ENCODE peak calls at places on chromosome 17, in five cellular contexts. One of them, this sample, is unnamed.

GRCh38 chr17:78747479-78747878 is 34.6 kb downstream of the CYTH1 start:
- DNase-seq in HepG2: no peak
- DNase-seq in H1: no peak
- DNase-seq in HCT116: no peak
- DNase-seq in K562: no peak
- DNase-seq in this sample: no peak

GRCh38 chr17:70070297-70071027 is 4.6 kb upstream of the KCNJ16 start:
- DNase-seq in HepG2: no peak
- DNase-seq in K562: no peak
- DNase-seq in HCT116: no peak
- DNase-seq in H1: no peak
- DNase-seq in this sample: no peak

GRCh38 chr17:44137891-44138709 is 3.6 kb upstream of the HROB start:
- DNase-seq in HCT116: peak
- DNase-seq in H1: peak
- DNase-seq in HepG2: peak
- DNase-seq in K562: peak
- DNase-seq in this sample: no peak

GRCh38 chr17:68054296-68054900 is 18.9 kb downstream of the KPNA2 start:
- DNase-seq in HepG2: no peak
- DNase-seq in K562: no peak
- DNase-seq in H1: no peak
- DNase-seq in HCT116: no peak
- DNase-seq in this sample: no peak

GRCh38 chr17:58630883-58631522 is 60.8 kb downstream of the TEX14 start:
- DNase-seq in K562: peak
- DNase-seq in H1: peak
- DNase-seq in HCT116: peak
- DNase-seq in HepG2: no peak
- DNase-seq in this sample: no peak

GRCh38 chr17:2024572-2025219 is 438 bp downstream of the RTN4RL1 start:
- DNase-seq in HCT116: no peak
- DNase-seq in H1: peak
- DNase-seq in HepG2: no peak
- DNase-seq in K562: no peak
- DNase-seq in this sample: no peak

GRCh38 chr17:8997994-8998628 is 23.2 kb upstream of the NTN1 start:
- DNase-seq in H1: peak
- DNase-seq in HCT116: peak
- DNase-seq in K562: peak
- DNase-seq in HepG2: peak
- DNase-seq in this sample: peak

GRCh38 chr17:79388556-79389295 is 222.1 kb downstream of the RBFOX3 start:
- DNase-seq in K562: peak
- DNase-seq in HepG2: peak
- DNase-seq in HCT116: peak
- DNase-seq in H1: peak
- DNase-seq in this sample: no peak

DNA sequence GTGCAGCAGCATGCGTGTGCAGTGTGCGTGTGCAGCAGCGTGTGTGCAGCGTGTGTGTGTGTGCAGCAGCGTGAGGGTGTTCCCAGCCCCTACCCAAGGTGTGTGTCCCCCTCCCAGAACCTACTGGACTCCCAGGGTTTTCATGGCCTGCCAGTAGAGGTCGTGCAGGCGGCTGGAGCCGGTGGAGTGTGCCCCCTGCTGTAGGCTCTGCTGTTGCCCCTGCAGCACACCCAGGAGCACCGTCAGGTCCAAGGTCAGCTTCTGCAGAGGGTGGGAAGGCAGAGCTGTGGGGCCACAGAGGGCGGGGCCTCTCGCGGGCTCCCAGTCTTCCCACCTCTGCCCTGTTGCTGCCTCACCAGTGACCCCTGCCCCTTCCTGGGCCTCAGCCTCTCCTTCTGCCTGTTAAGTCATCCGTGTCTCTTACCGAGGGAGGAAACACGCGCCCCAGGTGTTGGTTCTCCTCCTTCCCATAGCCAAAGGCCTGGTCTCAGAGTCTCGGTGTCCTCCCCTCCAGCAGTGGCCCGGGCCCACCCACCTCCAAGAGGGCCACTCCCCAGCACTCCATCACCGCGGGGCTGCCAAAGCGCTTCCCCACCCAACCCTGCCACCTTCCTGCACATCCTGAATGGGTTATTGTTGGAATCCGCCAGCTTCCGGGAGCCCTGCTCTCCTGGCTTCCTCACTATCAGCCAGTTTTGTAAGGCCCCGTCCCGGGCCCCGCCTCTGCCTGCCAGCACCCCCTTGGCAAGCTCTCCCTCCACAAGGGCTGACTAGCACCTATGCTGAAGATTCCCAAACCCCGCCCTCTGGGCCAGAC is 14.8 kb downstream of the MYBBP1A start:
- DNase-seq in K562: no peak
- DNase-seq in H1: no peak
- DNase-seq in HepG2: peak
- DNase-seq in HCT116: no peak
- DNase-seq in this sample: no peak
- TF ChIP-seq CTCF in K562: peak
- TF ChIP-seq CTCF in H1: peak
- TF ChIP-seq CTCF in HepG2: peak
- TF ChIP-seq CTCF in HCT116: peak
- TF ChIP-seq CTCF in this sample: peak

GRCh38 chr17:49836111-49837030 is 11.5 kb downstream of the TAC4 start:
- DNase-seq in K562: no peak
- DNase-seq in H1: no peak
- DNase-seq in HCT116: no peak
- DNase-seq in HepG2: peak
- DNase-seq in this sample: no peak
- TF ChIP-seq ZNF274 in K562: no peak
- TF ChIP-seq ZNF274 in H1: no peak
- TF ChIP-seq ZNF274 in HCT116: no peak
- TF ChIP-seq ZNF274 in HepG2: no peak
- TF ChIP-seq ZNF274 in this sample: no peak

GRCh38 chr17:37518816-37519215 is 29.1 kb downstream of the DUSP14 start:
- DNase-seq in H1: no peak
- DNase-seq in HepG2: no peak
- DNase-seq in K562: no peak
- DNase-seq in HCT116: no peak
- DNase-seq in this sample: no peak
- TF ChIP-seq CTCF in H1: no peak
- TF ChIP-seq CTCF in HepG2: no peak
- TF ChIP-seq CTCF in K562: no peak
- TF ChIP-seq CTCF in HCT116: no peak
- TF ChIP-seq CTCF in this sample: no peak

DNA sequence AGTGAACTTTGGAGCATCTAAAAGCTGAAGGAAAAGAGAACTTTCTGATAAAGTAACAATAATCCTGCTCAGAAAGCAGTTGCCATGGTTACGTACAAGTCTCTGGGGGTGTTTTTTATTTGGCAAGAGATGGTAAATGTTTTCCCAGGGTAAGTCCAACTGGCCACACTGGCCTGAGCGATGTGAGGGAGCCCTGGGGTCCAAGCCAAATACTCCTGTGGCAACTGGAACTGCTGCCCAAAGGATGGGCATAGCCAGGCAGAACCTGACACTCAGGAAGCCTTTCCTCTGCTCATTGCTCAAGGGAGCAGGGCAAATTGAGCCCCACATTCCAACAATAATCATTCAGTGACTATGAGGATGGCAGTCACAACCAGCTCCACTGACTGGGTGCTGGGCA is 26.8 kb upstream of the WSCD1 start:
- DNase-seq in H1: no peak
- DNase-seq in HCT116: no peak
- DNase-seq in HepG2: no peak
- DNase-seq in K562: no peak
- DNase-seq in this sample: no peak
- TF ChIP-seq ZNF274 in H1: no peak
- TF ChIP-seq ZNF274 in HCT116: no peak
- TF ChIP-seq ZNF274 in HepG2: no peak
- TF ChIP-seq ZNF274 in K562: no peak
- TF ChIP-seq ZNF274 in this sample: no peak

This sample was measured in GM12878.